ENCODE peak calls at places on chromosome 13, in eight cellular contexts. Y, H, T, L, W, S, G and P are unnamed samples. For H3K9me3, the result is how much of the 10 kb centered on the place peaks cover.

GRCh38 chr13:73089216-73089615 is 30.4 kb downstream of the KLF5 start:
- DNase-seq in Y (no peak), H (no peak), T (no peak), L (no peak), W (no peak), S (no peak), G (no peak), P (no peak)

GRCh38 chr13:74847966-74848365 is 634.0 kb downstream of the TBC1D4 start:
- DNase-seq in Y (no peak), H (no peak), T (no peak), L (no peak), W (no peak), S (no peak), G (no peak), P (no peak)

GRCh38 chr13:95784891-95785290 is 108.0 kb downstream of the DNAJC3 start:
- DNase-seq in Y (no peak), H (no peak), T (no peak), L (no peak), W (no peak), S (no peak), G (no peak), P (no peak)

GRCh38 chr13:66180806-66181205 is 1049.3 kb downstream of the PCDH9 start:
- DNase-seq in Y (no peak), H (no peak), T (no peak), L (no peak), W (no peak), S (no peak), G (no peak), P (no peak)

GRCh38 chr13:110624766-110625756 is 9.7 kb downstream of the NAXD start:
- DNase-seq in Y (peak), H (no peak), T (no peak), L (no peak), W (no peak), S (no peak), G (no peak), P (no peak)

GRCh38 chr13:109955598-109955997 is 169.2 kb upstream of the IRS2 start:
- DNase-seq in Y (no peak), H (no peak), T (no peak), L (no peak), W (no peak), S (no peak), G (no peak), P (no peak)

GRCh38 chr13:50766043-50766442 is 77.4 kb downstream of the DLEU7 start:
- DNase-seq in Y (no peak), H (no peak), T (no peak), L (peak), W (no peak), S (no peak), G (no peak), P (no peak)

GRCh38 chr13:59643906-59644626 is 519.7 kb downstream of the DIAPH3 start:
- DNase-seq in Y (no peak), H (no peak), T (no peak), L (no peak), W (no peak), S (no peak), G (no peak), P (no peak)

GRCh38 chr13:45928843-45929242 is 77.3 kb upstream of the SIAH3 start:
- DNase-seq in Y (no peak), H (no peak), T (no peak), L (no peak), W (no peak), S (no peak), G (no peak), P (no peak)

GRCh38 chr13:112619730-112620639 is 32.0 kb upstream of the TUBGCP3 start:
- DNase-seq in Y (peak), H (no peak), T (no peak), L (no peak), W (no peak), S (peak), G (no peak), P (no peak)

GRCh38 chr13:37495046-37495445 is 103.5 kb downstream of the POSTN start:
- DNase-seq in Y (no peak), H (no peak), T (no peak), L (no peak), W (no peak), S (no peak), G (no peak), P (no peak)

GRCh38 chr13:20401958-20402856 is 123.5 kb downstream of the CRYL1 start:
- DNase-seq in Y (no peak), H (no peak), T (no peak), L (peak), W (no peak), S (no peak), G (no peak), P (no peak)

GRCh38 chr13:110338441-110339101 is 31.5 kb downstream of the COL4A2 start:
- DNase-seq in Y (no peak), H (peak), T (peak), L (no peak), W (no peak), S (peak), G (no peak), P (peak)

GRCh38 chr13:91647361-91647970 is 249.0 kb downstream of the GPC5 start:
- DNase-seq in Y (no peak), H (no peak), T (no peak), L (no peak), W (no peak), S (no peak), G (no peak), P (peak)

GRCh38 chr13:58994077-58994476 is 1169.7 kb downstream of the DIAPH3 start:
- DNase-seq in Y (no peak), H (no peak), T (no peak), L (no peak), W (no peak), S (no peak), G (no peak), P (no peak)

GRCh38 chr13:92175330-92175729 is 776.9 kb downstream of the GPC5 start:
- DNase-seq in Y (no peak), H (no peak), T (no peak), L (no peak), W (no peak), S (no peak), G (no peak), P (no peak)

GRCh38 chr13:79905018-79905417 is 424.1 kb downstream of the NDFIP2 start:
- DNase-seq in Y (no peak), H (no peak), T (no peak), L (no peak), W (no peak), S (no peak), G (no peak), P (no peak)

GRCh38 chr13:40181203-40181845 is 485.1 kb downstream of the FOXO1 start:
- DNase-seq in Y (no peak), H (no peak), T (no peak), L (no peak), W (no peak), S (no peak), G (no peak), P (no peak)

GRCh38 chr13:30739646-30740642 is 4.6 kb downstream of the ALOX5AP start:
- DNase-seq in Y (no peak), H (no peak), T (no peak), L (no peak), W (no peak), S (no peak), G (no peak), P (no peak)

GRCh38 chr13:110233181-110233641 is 73.7 kb downstream of the COL4A1 start:
- DNase-seq in Y (no peak), H (peak), T (peak), L (no peak), W (no peak), S (peak), G (no peak), P (peak)

GRCh38 chr13:52846567-52847321 is 1.7 kb downstream of the PCDH8 start:
- DNase-seq in Y (peak), H (peak), T (no peak), L (peak), W (peak), S (peak), G (peak), P (peak)

GRCh38 chr13:69935043-69935442 is 172.6 kb upstream of the ATXN8OS start:
- DNase-seq in Y (no peak), H (no peak), T (no peak), L (no peak), W (no peak), S (no peak), G (no peak), P (no peak)

DNA sequence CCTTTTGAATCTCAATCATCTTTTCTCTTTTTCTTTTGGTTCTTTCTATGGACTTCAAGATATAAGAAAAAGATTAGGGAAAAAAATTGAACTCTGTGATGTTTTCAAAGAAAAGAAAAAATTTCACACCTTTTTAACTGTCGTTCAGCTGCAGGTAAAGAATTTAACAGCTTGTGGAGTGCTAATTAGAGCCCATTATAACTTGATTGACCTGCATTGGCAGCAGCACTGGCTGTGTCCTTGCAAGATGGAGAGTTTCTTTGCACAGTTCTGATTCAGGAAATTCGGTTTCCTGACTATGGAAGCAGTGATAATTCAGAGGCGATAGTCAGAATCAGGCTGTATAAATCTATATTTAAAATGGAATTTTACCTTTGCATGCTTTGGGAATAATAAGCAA is 183.2 kb upstream of the DACH1 start:
- DNase-seq in Y (no peak), H (no peak), T (no peak), L (no peak), W (no peak), S (no peak), G (no peak), P (no peak)
- TF ChIP-seq CTCF in Y (no peak), H (no peak), T (no peak), L (no peak), W (no peak), S (no peak), G (no peak), P (no peak)

DNA sequence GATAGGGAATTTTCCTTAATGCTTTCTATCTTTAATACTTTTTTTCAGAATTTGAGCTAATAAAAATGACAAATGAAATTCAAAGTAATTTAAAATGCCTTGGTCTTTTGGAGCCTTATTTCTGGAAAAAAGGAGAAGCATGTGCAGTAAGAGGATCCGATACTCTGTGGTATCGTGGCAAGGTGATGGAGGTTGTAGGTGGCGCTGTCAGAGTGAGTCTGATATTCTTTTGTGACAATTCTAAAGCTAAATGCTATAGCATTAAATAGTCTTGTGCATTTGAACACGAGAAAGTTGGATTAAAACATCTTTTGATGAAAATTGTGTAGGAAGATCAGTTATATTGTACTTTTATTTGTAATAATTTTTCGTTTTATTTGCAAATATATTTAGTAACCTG is 95.0 kb downstream of the RNF17 start:
- DNase-seq in Y (no peak), H (no peak), T (no peak), L (no peak), W (no peak), S (no peak), G (no peak), P (no peak)
- H3K27ac ChIP-seq in Y (no peak), H (no peak), T (no peak), L (no peak), W (no peak), S (no peak), G (no peak), P (no peak)

GRCh38 chr13:100176781-100177389 is 88.0 kb downstream of the PCCA start:
- DNase-seq in Y (no peak), H (no peak), T (no peak), L (no peak), W (no peak), S (no peak), G (no peak), P (no peak)

GRCh38 chr13:100175078-100175802 is 86.3 kb downstream of the PCCA start:
- DNase-seq in Y (no peak), H (no peak), T (no peak), L (no peak), W (no peak), S (no peak), G (no peak), P (no peak)

GRCh38 chr13:100175803-100176182 is 86.9 kb downstream of the PCCA start:
- DNase-seq in Y (no peak), H (no peak), T (no peak), L (no peak), W (no peak), S (no peak), G (no peak), P (no peak)

GRCh38 chr13:100173203-100173602 is 84.3 kb downstream of the PCCA start:
- DNase-seq in Y (no peak), H (no peak), T (no peak), L (no peak), W (no peak), S (no peak), G (no peak), P (no peak)
- H3K9me3 ChIP-seq in Y (under half), H (under half), T (under half), L (under half), W (under half), S (under half), G (under half), P (under half)

GRCh38 chr13:101942038-101942437 is 459.8 kb downstream of the FGF14 start:
- DNase-seq in Y (no peak), H (no peak), T (peak), L (no peak), W (no peak), S (no peak), G (no peak), P (no peak)
- TF ChIP-seq CTCF in Y (peak), H (peak), T (peak), L (peak), W (peak), S (peak), G (no peak), P (peak)

GRCh38 chr13:100604909-100605308 is 16.3 kb upstream of the GGACT start:
- DNase-seq in Y (no peak), H (no peak), T (no peak), L (no peak), W (no peak), S (no peak), G (no peak), P (no peak)

GRCh38 chr13:100602472-100603142 is 14.0 kb upstream of the GGACT start:
- DNase-seq in Y (no peak), H (no peak), T (no peak), L (no peak), W (no peak), S (no peak), G (no peak), P (no peak)

GRCh38 chr13:100600461-100600860 is 11.9 kb upstream of the GGACT start:
- DNase-seq in Y (no peak), H (no peak), T (no peak), L (no peak), W (no peak), S (no peak), G (no peak), P (no peak)

GRCh38 chr13:100600915-100601314 is 12.3 kb upstream of the GGACT start:
- DNase-seq in Y (no peak), H (no peak), T (no peak), L (no peak), W (no peak), S (no peak), G (no peak), P (no peak)

GRCh38 chr13:100601716-100602115 is 13.1 kb upstream of the GGACT start:
- DNase-seq in Y (no peak), H (no peak), T (no peak), L (no peak), W (no peak), S (no peak), G (no peak), P (no peak)
- H3K27ac ChIP-seq in Y (no peak), H (no peak), T (no peak), L (no peak), W (no peak), S (no peak), G (no peak), P (no peak)